ENCODE peak calls at places on chromosomes 1 and 21, in four cellular contexts. V is CD4-positive, CD25-positive, alpha-beta regulatory T cell; A is smooth muscle cell of the brain vasculature; W is glutamatergic neuron. T is an unnamed sample.

GRCh38 chr1:44643721-44644330 is 30.5 kb downstream of the TMEM53 start:
- DNase-seq in W (no peak), V (no peak), A (no peak), T (no peak)

GRCh38 chr21:15222711-15223110 is 157.9 kb upstream of the NRIP1 start:
- DNase-seq in W (no peak), V (no peak), A (no peak), T (no peak)

GRCh38 chr1:158798531-158798930 is 17.5 kb upstream of the OR6N2 start:
- DNase-seq in A (no peak), V (no peak), W (no peak), T (no peak)

GRCh38 chr1:212241445-212242287 is 43.5 kb upstream of the PPP2R5A start:
- DNase-seq in V (no peak), A (no peak), W (no peak), T (no peak)

GRCh38 chr1:160307455-160307854 is 22.5 kb upstream of the PEX19 start:
- DNase-seq in V (no peak), W (peak; percentile 27), A (no peak), T (peak; percentile 46)

GRCh38 chr1:21901473-21901847 is 35.6 kb downstream of the HSPG2 start:
- DNase-seq in V (no peak), W (no peak), A (no peak), T (no peak)

GRCh38 chr1:24961961-24962861 is 32.1 kb upstream of the RUNX3 start:
- DNase-seq in W (no peak), A (no peak), V (no peak), T (no peak)

GRCh38 chr1:53122847-53123461 is 19.5 kb downstream of the SLC1A7 start:
- DNase-seq in A (no peak), V (no peak), W (no peak), T (no peak)

GRCh38 chr1:59128239-59128736 is 168.6 kb upstream of the FGGY start:
- DNase-seq in A (no peak), W (no peak), V (no peak), T (no peak)

GRCh38 chr1:10671551-10672375 is 124.7 kb downstream of the CASZ1 start:
- DNase-seq in A (no peak), V (no peak), W (no peak), T (no peak)

GRCh38 chr1:27590917-27591508 is 12.9 kb downstream of the AHDC1 start:
- DNase-seq in W (no peak), A (no peak), V (no peak), T (no peak)

GRCh38 chr1:218156602-218157001 is 128.5 kb upstream of the RRP15 start:
- DNase-seq in V (no peak), A (no peak), W (peak; percentile 28), T (no peak)

GRCh38 chr1:2300851-2301606 is 72.9 kb downstream of the SKI start:
- DNase-seq in V (peak; percentile 91), W (peak; percentile 59), A (no peak), T (peak; percentile 84)

GRCh38 chr21:33642896-33643657 is 776 bp downstream of the ITSN1 start:
- DNase-seq in A (no peak), W (peak; percentile 66), V (peak; percentile 4), T (peak; percentile 16)

GRCh38 chr1:163307479-163308171 is 14.1 kb upstream of the NUF2 start:
- DNase-seq in V (no peak), A (peak; percentile 23), W (no peak), T (no peak)

GRCh38 chr1:156781585-156782186 is 14.4 kb downstream of the PRCC start:
- DNase-seq in A (no peak), W (no peak), V (no peak), T (no peak)

GRCh38 chr1:199218065-199218464 is 579.2 kb downstream of the PTPRC start:
- DNase-seq in W (no peak), V (no peak), A (no peak), T (no peak)

GRCh38 chr1:53361541-53361961 is 33.7 kb upstream of the LRP8 start:
- DNase-seq in W (no peak), A (no peak), V (no peak), T (no peak)

T was measured in germinal center.